ENCODE peak calls at places on chromosomes 1 and 21, in four cellular contexts. C is HCT116, N is stomach, G is PC-3. K is an unnamed sample.

GRCh38 chr21:26099610-26100219 is 70.9 kb downstream of the APP start:
- DNase-seq in G (no peak), N (no peak), C (no peak), K (no peak)

GRCh38 chr21:46116846-46117585 is 19.1 kb downstream of the COL6A2 start:
- DNase-seq in G (peak; percentile 39), C (no peak), N (no peak), K (no peak)

GRCh38 chr1:172287207-172287606 is 133.3 kb upstream of the C1orf105 start:
- DNase-seq in C (no peak), N (peak; percentile 28), G (peak; percentile 38), K (peak; percentile 39)

GRCh38 chr21:46189959-46190490 is 5.8 kb upstream of the SPATC1L start:
- DNase-seq in C (no peak), G (no peak), N (no peak), K (no peak)

GRCh38 chr1:199733125-199733524 is 294.4 kb upstream of the NR5A2 start:
- DNase-seq in N (no peak), C (no peak), G (peak; percentile 51), K (no peak)

GRCh38 chr1:119549719-119550141 is 42.7 kb downstream of the HSD3B1 start:
- DNase-seq in N (peak; percentile 39), G (peak; percentile 84), C (peak; percentile 66), K (peak; percentile 64)

GRCh38 chr1:182602945-182603645 is 1.1 kb downstream of the RGS16 start:
- DNase-seq in G (no peak), C (no peak), N (no peak), K (peak; percentile 68)

GRCh38 chr1:235401251-235401650 is 34.0 kb downstream of the TBCE start:
- DNase-seq in N (no peak), G (no peak), C (no peak), K (no peak)

GRCh38 chr1:25217015-25217414 is 15.3 kb downstream of the SYF2 start:
- DNase-seq in C (no peak), N (no peak), G (no peak), K (no peak)

GRCh38 chr1:183490932-183491331 is 18.6 kb downstream of the SMG7 start:
- DNase-seq in N (no peak), C (no peak), G (no peak), K (no peak)

GRCh38 chr1:178506669-178507068 is 6.2 kb upstream of the TEX35 start:
- DNase-seq in N (peak; percentile 60), C (no peak), G (no peak), K (no peak)

GRCh38 chr1:236064674-236065508 is at the start of gene NID1:
- DNase-seq in C (no peak), N (peak; percentile 69), G (peak; percentile 71), K (peak; percentile 50)

GRCh38 chr21:41536827-41537103 is 28.8 kb upstream of the TMPRSS2 start:
- DNase-seq in N (no peak), G (no peak), C (no peak), K (no peak)

GRCh38 chr21:42655797-42656770 is 2.7 kb downstream of the PDE9A start:
- DNase-seq in C (no peak), G (peak; percentile 86), N (no peak), K (no peak)

GRCh38 chr1:113701429-113701828 is 57.9 kb downstream of the PHTF1 start:
- DNase-seq in C (no peak), G (no peak), N (no peak), K (no peak)

GRCh38 chr21:34743831-34744230 is 75.0 kb downstream of the CLIC6 start:
- DNase-seq in C (peak; percentile 24), N (peak; percentile 63), G (peak; percentile 98), K (peak; percentile 34)

GRCh38 chr21:34748862-34749261 is 80.1 kb downstream of the CLIC6 start:
- DNase-seq in G (no peak), C (no peak), N (no peak), K (no peak)

GRCh38 chr21:34743285-34743684 is 74.5 kb downstream of the CLIC6 start:
- DNase-seq in N (no peak), G (peak; percentile 16), C (no peak), K (no peak)

GRCh38 chr21:34744801-34745200 is 76.0 kb downstream of the CLIC6 start:
- DNase-seq in G (no peak), N (no peak), C (no peak), K (no peak)

GRCh38 chr21:34745557-34746255 is 76.9 kb downstream of the CLIC6 start:
- DNase-seq in C (peak; percentile 77), N (peak; percentile 73), G (peak; percentile 93), K (peak; percentile 73)
- H3K4me3 ChIP-seq in C (no peak overlapping the region), N (no peak overlapping the region), G (no peak overlapping the region), K (no peak overlapping the region)

DNA sequence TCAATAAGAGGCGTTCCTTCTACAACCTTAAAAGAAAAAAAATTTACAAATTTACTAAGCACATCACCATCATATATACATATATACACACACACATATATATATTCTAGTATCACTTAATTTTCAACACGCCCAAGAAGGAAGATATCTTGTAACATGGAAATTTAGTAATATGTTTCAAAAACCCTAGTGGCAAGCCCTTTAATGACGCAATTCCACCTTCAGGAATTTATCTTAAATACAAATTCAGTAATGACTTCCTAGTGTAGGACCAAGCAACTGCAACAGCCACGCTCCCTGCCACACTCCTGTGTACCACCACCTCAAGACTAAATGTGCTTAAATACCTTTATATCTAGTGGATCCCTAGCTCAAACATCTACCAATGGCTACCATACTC is 12.5 kb downstream of the LBR start:
- DNase-seq in G (no peak), C (no peak), N (no peak), K (no peak)
- H3K36me3 ChIP-seq in G (peaks cover 76% of the 10 kb centered on the region), C (peaks cover 62% of the 10 kb centered on the region), N (peaks cover 100% of the 10 kb centered on the region), K (peaks cover 21% of the 10 kb centered on the region)

DNA sequence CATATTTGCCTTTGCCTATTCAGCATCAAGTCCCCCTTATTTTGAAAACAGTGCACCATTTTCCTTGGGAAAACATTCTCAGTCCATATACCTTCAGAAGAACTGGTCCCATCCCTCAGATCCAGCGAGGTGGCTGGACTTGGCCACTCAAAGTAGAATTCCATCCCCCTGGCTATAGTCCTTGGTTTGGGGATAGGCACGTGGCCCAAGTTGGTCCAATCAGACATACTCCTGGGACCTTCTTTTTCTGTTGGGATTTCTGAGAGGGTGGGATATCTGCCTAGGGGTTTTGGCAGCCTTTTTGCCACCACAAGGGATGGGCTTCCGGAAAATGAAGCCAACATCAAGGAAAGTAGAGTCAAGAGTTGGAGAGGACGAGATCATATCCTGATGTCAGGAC is 10.7 kb upstream of the MATN1 start:
- DNase-seq in N (no peak), C (no peak), G (no peak), K (no peak)
- H3K27ac ChIP-seq in N (no peak overlapping the region), C (no peak overlapping the region), G (no peak overlapping the region), K (no peak overlapping the region)

GRCh38 chr1:45009296-45009865 is 1.7 kb downstream of the HECTD3 start:
- DNase-seq in C (no peak), G (no peak), N (no peak), K (peak; percentile 26)
- H3K4me3 ChIP-seq in C (no peak overlapping the region), G (peak overlapping the region; percentile 93), N (no peak overlapping the region), K (no peak overlapping the region)

DNA sequence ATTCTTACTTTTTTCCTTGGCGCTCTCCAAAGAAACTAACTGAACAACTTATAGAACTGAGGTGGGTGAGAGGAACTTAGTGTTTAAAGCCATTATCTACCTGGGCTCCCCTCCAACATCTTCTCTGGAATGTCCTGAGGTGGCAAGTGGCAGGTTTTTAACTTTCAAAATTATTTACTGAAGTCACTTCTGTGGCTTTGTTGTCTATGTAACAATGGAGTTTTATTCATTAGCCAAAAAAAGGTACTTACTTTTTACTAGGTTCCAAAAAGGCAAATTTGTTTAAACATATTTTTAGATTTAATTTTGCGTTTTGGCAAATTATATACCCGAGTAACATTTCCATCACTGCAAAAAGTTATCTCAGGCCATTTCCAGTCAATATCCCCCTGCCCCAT is 2.4 kb downstream of the ENO1 start:
- DNase-seq in N (no peak), G (no peak), C (no peak), K (no peak)
- H3K36me3 ChIP-seq in N (peaks cover 47% of the 10 kb centered on the region), G (peaks cover 58% of the 10 kb centered on the region), C (peaks cover 34% of the 10 kb centered on the region), K (peaks cover 20% of the 10 kb centered on the region)

GRCh38 chr1:222931018-222931417 is 116.2 kb downstream of the DISP1 start:
- DNase-seq in C (no peak), N (no peak), G (no peak), K (no peak)

GRCh38 chr1:222924140-222924706 is 109.4 kb downstream of the DISP1 start:
- DNase-seq in G (no peak), N (no peak), C (no peak), K (no peak)

GRCh38 chr1:222926566-222926965 is 111.7 kb downstream of the DISP1 start:
- DNase-seq in N (no peak), G (peak; percentile 77), C (no peak), K (no peak)

GRCh38 chr1:222930097-222930496 is 115.3 kb downstream of the DISP1 start:
- DNase-seq in C (no peak), G (no peak), N (no peak), K (no peak)

DNA sequence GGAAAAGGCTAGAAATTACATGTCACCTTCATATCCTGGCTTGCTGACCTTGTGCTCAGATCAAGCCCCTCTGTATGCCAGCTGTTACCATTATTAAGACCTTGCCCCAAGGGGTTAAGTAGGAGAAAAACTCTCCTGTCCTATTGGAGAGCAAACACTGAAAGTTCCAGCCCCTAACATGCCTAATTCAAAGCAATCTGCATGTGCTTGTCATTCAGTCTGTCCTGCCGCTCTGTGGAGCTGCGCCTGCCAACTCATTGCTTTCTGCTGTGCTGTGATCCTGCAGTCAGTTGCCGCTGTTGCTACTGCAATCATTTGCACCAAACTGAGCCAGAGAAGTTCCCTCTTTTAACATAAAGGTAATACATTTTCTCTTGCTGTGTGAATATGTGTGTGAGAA is 113.4 kb downstream of the DISP1 start:
- DNase-seq in N (peak; percentile 73), C (no peak), G (peak; percentile 28), K (peak; percentile 49)
- H3K27ac ChIP-seq in N (peak overlapping the region; percentile 41), C (no peak overlapping the region), G (no peak overlapping the region), K (peak overlapping the region; percentile 79)

GRCh38 chr1:227449051-227449450 is 114.3 kb upstream of the ZNF678 start:
- DNase-seq in C (no peak), G (peak; percentile 63), N (no peak), K (peak; percentile 42)

GRCh38 chr1:227445746-227446145 is 117.6 kb upstream of the ZNF678 start:
- DNase-seq in C (no peak), N (no peak), G (no peak), K (no peak)

GRCh38 chr1:227449727-227450420 is 113.5 kb upstream of the ZNF678 start:
- DNase-seq in C (no peak), G (no peak), N (no peak), K (no peak)

GRCh38 chr1:227445092-227445674 is 118.2 kb upstream of the ZNF678 start:
- DNase-seq in N (no peak), G (no peak), C (no peak), K (no peak)

GRCh38 chr1:227447531-227447990 is 115.8 kb upstream of the ZNF678 start:
- DNase-seq in C (no peak), N (no peak), G (peak; percentile 59), K (peak; percentile 37)
- H3K4me3 ChIP-seq in C (no peak overlapping the region), N (no peak overlapping the region), G (no peak overlapping the region), K (no peak overlapping the region)

DNA sequence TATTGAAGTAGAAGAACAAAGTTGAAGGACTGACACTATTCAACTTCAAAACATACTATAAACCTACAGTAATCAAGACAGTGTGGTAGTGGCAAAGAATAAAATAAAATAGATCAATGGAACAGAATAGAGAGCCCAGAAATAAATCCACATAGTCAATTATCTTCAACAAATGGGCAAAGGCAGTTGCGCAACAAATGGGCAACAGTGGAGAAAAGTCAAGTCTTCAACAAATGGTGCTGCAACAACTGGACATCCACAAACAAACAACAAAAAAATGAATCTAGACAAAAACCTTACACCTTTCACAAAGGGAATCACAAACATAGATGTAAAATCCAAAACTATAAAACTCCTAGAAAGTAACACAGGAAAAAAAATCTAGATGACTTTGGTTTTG is 38.4 kb downstream of the MIXL1 start:
- DNase-seq in N (no peak), G (no peak), C (no peak), K (no peak)
- H3K36me3 ChIP-seq in N (peaks cover 14% of the 10 kb centered on the region), G (peaks cover 46% of the 10 kb centered on the region), C (peaks cover 3% of the 10 kb centered on the region), K (peaks cover 12% of the 10 kb centered on the region)

GRCh38 chr1:39272027-39272790 is 67.7 kb downstream of the MACF1 start:
- DNase-seq in G (no peak), C (no peak), N (no peak), K (no peak)
- H3K27ac ChIP-seq in G (no peak overlapping the region), C (no peak overlapping the region), N (peak overlapping the region; percentile 68), K (peak overlapping the region; percentile 42)